ENCODE peak calls at places on chromosomes 6 and 20, in six cellular contexts. One of them, this sample, is unnamed.

GRCh38 chr20:12305555-12305954 is 387.9 kb downstream of the BTBD3 start:
- DNase-seq in activated CD4-positive, alpha-beta T cell treated with anti-CD3 and anti-CD28 coated beads for 36 hours: no peak
- DNase-seq in choroid plexus epithelial cell: no peak
- DNase-seq in amniotic stem cell: no peak
- DNase-seq in substantia nigra: no peak
- DNase-seq in lung microvascular endothelial cell: no peak
- DNase-seq in this sample: no peak

GRCh38 chr6:15508363-15509330 is 154.2 kb downstream of the DTNBP1 start:
- DNase-seq in activated CD4-positive, alpha-beta T cell treated with anti-CD3 and anti-CD28 coated beads for 36 hours: no peak
- DNase-seq in substantia nigra: no peak
- DNase-seq in amniotic stem cell: no peak
- DNase-seq in lung microvascular endothelial cell: no peak
- DNase-seq in choroid plexus epithelial cell: no peak
- DNase-seq in this sample: no peak

GRCh38 chr6:53496797-53497196 is 48.1 kb downstream of the GCLC start:
- DNase-seq in substantia nigra: no peak
- DNase-seq in choroid plexus epithelial cell: peak; percentile 96
- DNase-seq in amniotic stem cell: no peak
- DNase-seq in lung microvascular endothelial cell: no peak
- DNase-seq in activated CD4-positive, alpha-beta T cell treated with anti-CD3 and anti-CD28 coated beads for 36 hours: no peak
- DNase-seq in this sample: peak; percentile 78

GRCh38 chr20:40948352-40949267 is 80.0 kb upstream of the TOP1 start:
- DNase-seq in substantia nigra: no peak
- DNase-seq in activated CD4-positive, alpha-beta T cell treated with anti-CD3 and anti-CD28 coated beads for 36 hours: no peak
- DNase-seq in amniotic stem cell: no peak
- DNase-seq in lung microvascular endothelial cell: no peak
- DNase-seq in choroid plexus epithelial cell: no peak
- DNase-seq in this sample: no peak

GRCh38 chr20:63908008-63908682 is 13.2 kb downstream of the DNAJC5 start:
- DNase-seq in substantia nigra: no peak
- DNase-seq in amniotic stem cell: no peak
- DNase-seq in lung microvascular endothelial cell: peak; percentile 22
- DNase-seq in activated CD4-positive, alpha-beta T cell treated with anti-CD3 and anti-CD28 coated beads for 36 hours: no peak
- DNase-seq in choroid plexus epithelial cell: no peak
- DNase-seq in this sample: no peak

GRCh38 chr20:53829086-53829703 is 235.6 kb upstream of the ZNF217 start:
- DNase-seq in amniotic stem cell: peak; percentile 94
- DNase-seq in choroid plexus epithelial cell: peak; percentile 97
- DNase-seq in substantia nigra: no peak
- DNase-seq in activated CD4-positive, alpha-beta T cell treated with anti-CD3 and anti-CD28 coated beads for 36 hours: peak; percentile 17
- DNase-seq in lung microvascular endothelial cell: no peak
- DNase-seq in this sample: peak; percentile 87

GRCh38 chr6:43120938-43121913 is 45.1 kb downstream of the PTK7 start:
- DNase-seq in activated CD4-positive, alpha-beta T cell treated with anti-CD3 and anti-CD28 coated beads for 36 hours: no peak
- DNase-seq in lung microvascular endothelial cell: no peak
- DNase-seq in amniotic stem cell: peak; percentile 93
- DNase-seq in substantia nigra: no peak
- DNase-seq in choroid plexus epithelial cell: peak; percentile 97
- DNase-seq in this sample: peak; percentile 94

GRCh38 chr6:13733178-13733851 is 21.7 kb upstream of the RANBP9 start:
- DNase-seq in activated CD4-positive, alpha-beta T cell treated with anti-CD3 and anti-CD28 coated beads for 36 hours: no peak
- DNase-seq in substantia nigra: no peak
- DNase-seq in lung microvascular endothelial cell: peak; percentile 35
- DNase-seq in choroid plexus epithelial cell: peak; percentile 97
- DNase-seq in amniotic stem cell: no peak
- DNase-seq in this sample: peak; percentile 93

GRCh38 chr6:34543421-34543820 is 12.7 kb downstream of the SPDEF start:
- DNase-seq in choroid plexus epithelial cell: peak; percentile 55
- DNase-seq in amniotic stem cell: no peak
- DNase-seq in substantia nigra: no peak
- DNase-seq in activated CD4-positive, alpha-beta T cell treated with anti-CD3 and anti-CD28 coated beads for 36 hours: no peak
- DNase-seq in lung microvascular endothelial cell: peak; percentile 42
- DNase-seq in this sample: peak; percentile 4

GRCh38 chr6:11585426-11586016 is 48.0 kb downstream of the TMEM170B start:
- DNase-seq in lung microvascular endothelial cell: peak; percentile 84
- DNase-seq in activated CD4-positive, alpha-beta T cell treated with anti-CD3 and anti-CD28 coated beads for 36 hours: no peak
- DNase-seq in choroid plexus epithelial cell: peak; percentile 82
- DNase-seq in amniotic stem cell: peak; percentile 37
- DNase-seq in substantia nigra: no peak
- DNase-seq in this sample: peak; percentile 55

GRCh38 chr20:32427996-32428395 is 69.9 kb downstream of the ASXL1 start:
- DNase-seq in lung microvascular endothelial cell: no peak
- DNase-seq in amniotic stem cell: no peak
- DNase-seq in substantia nigra: no peak
- DNase-seq in choroid plexus epithelial cell: no peak
- DNase-seq in activated CD4-positive, alpha-beta T cell treated with anti-CD3 and anti-CD28 coated beads for 36 hours: no peak
- DNase-seq in this sample: no peak

GRCh38 chr6:29926081-29926794 is 16.1 kb upstream of the HLA-A start:
- DNase-seq in choroid plexus epithelial cell: peak; percentile 51
- DNase-seq in amniotic stem cell: no peak
- DNase-seq in activated CD4-positive, alpha-beta T cell treated with anti-CD3 and anti-CD28 coated beads for 36 hours: peak; percentile 56
- DNase-seq in lung microvascular endothelial cell: peak; percentile 27
- DNase-seq in substantia nigra: no peak
- DNase-seq in this sample: no peak

GRCh38 chr6:132198896-132199295 is 202.4 kb downstream of the MOXD1 start:
- DNase-seq in choroid plexus epithelial cell: peak; percentile 76
- DNase-seq in activated CD4-positive, alpha-beta T cell treated with anti-CD3 and anti-CD28 coated beads for 36 hours: no peak
- DNase-seq in amniotic stem cell: no peak
- DNase-seq in substantia nigra: no peak
- DNase-seq in lung microvascular endothelial cell: no peak
- DNase-seq in this sample: peak; percentile 47

GRCh38 chr6:100257661-100258395 is 206.9 kb downstream of the SIM1 start:
- DNase-seq in amniotic stem cell: peak; percentile 23
- DNase-seq in lung microvascular endothelial cell: peak; percentile 80
- DNase-seq in substantia nigra: no peak
- DNase-seq in activated CD4-positive, alpha-beta T cell treated with anti-CD3 and anti-CD28 coated beads for 36 hours: no peak
- DNase-seq in choroid plexus epithelial cell: peak; percentile 91
- DNase-seq in this sample: peak; percentile 15

GRCh38 chr6:27757307-27757706 is 154.9 kb downstream of the OR2B2 start:
- DNase-seq in substantia nigra: no peak
- DNase-seq in choroid plexus epithelial cell: no peak
- DNase-seq in lung microvascular endothelial cell: no peak
- DNase-seq in amniotic stem cell: no peak
- DNase-seq in activated CD4-positive, alpha-beta T cell treated with anti-CD3 and anti-CD28 coated beads for 36 hours: peak; percentile 75
- DNase-seq in this sample: no peak

GRCh38 chr6:11278207-11278559 is 45.7 kb upstream of the NEDD9 start:
- DNase-seq in substantia nigra: no peak
- DNase-seq in activated CD4-positive, alpha-beta T cell treated with anti-CD3 and anti-CD28 coated beads for 36 hours: peak; percentile 55
- DNase-seq in choroid plexus epithelial cell: no peak
- DNase-seq in lung microvascular endothelial cell: no peak
- DNase-seq in amniotic stem cell: no peak
- DNase-seq in this sample: no peak

GRCh38 chr20:14259691-14260090 is 77.7 kb downstream of the FLRT3 start:
- DNase-seq in lung microvascular endothelial cell: no peak
- DNase-seq in substantia nigra: no peak
- DNase-seq in activated CD4-positive, alpha-beta T cell treated with anti-CD3 and anti-CD28 coated beads for 36 hours: no peak
- DNase-seq in amniotic stem cell: no peak
- DNase-seq in choroid plexus epithelial cell: no peak
- DNase-seq in this sample: no peak

GRCh38 chr20:48187891-48188290 is 402.6 kb upstream of the SULF2 start:
- DNase-seq in choroid plexus epithelial cell: peak; percentile 59
- DNase-seq in amniotic stem cell: no peak
- DNase-seq in lung microvascular endothelial cell: no peak
- DNase-seq in activated CD4-positive, alpha-beta T cell treated with anti-CD3 and anti-CD28 coated beads for 36 hours: no peak
- DNase-seq in substantia nigra: no peak
- DNase-seq in this sample: no peak

GRCh38 chr20:3239026-3239866 is at the start of gene SLC4A11:
- DNase-seq in substantia nigra: no peak
- DNase-seq in activated CD4-positive, alpha-beta T cell treated with anti-CD3 and anti-CD28 coated beads for 36 hours: peak; percentile 63
- DNase-seq in lung microvascular endothelial cell: peak; percentile 68
- DNase-seq in amniotic stem cell: no peak
- DNase-seq in choroid plexus epithelial cell: peak; percentile 56
- DNase-seq in this sample: no peak

GRCh38 chr6:7328159-7328713 is 15.2 kb upstream of the SSR1 start:
- DNase-seq in amniotic stem cell: no peak
- DNase-seq in choroid plexus epithelial cell: no peak
- DNase-seq in lung microvascular endothelial cell: no peak
- DNase-seq in activated CD4-positive, alpha-beta T cell treated with anti-CD3 and anti-CD28 coated beads for 36 hours: no peak
- DNase-seq in substantia nigra: no peak
- DNase-seq in this sample: no peak

GRCh38 chr6:108742041-108742440 is 106.2 kb upstream of the ARMC2 start:
- DNase-seq in lung microvascular endothelial cell: no peak
- DNase-seq in amniotic stem cell: no peak
- DNase-seq in substantia nigra: no peak
- DNase-seq in activated CD4-positive, alpha-beta T cell treated with anti-CD3 and anti-CD28 coated beads for 36 hours: no peak
- DNase-seq in choroid plexus epithelial cell: no peak
- DNase-seq in this sample: no peak

GRCh38 chr20:40268321-40269075 is 420.5 kb downstream of the MAFB start:
- DNase-seq in lung microvascular endothelial cell: no peak
- DNase-seq in substantia nigra: no peak
- DNase-seq in amniotic stem cell: no peak
- DNase-seq in activated CD4-positive, alpha-beta T cell treated with anti-CD3 and anti-CD28 coated beads for 36 hours: no peak
- DNase-seq in choroid plexus epithelial cell: no peak
- DNase-seq in this sample: no peak

GRCh38 chr6:129555206-129555832 is 154.7 kb downstream of the ARHGAP18 start:
- DNase-seq in lung microvascular endothelial cell: no peak
- DNase-seq in choroid plexus epithelial cell: peak; percentile 77
- DNase-seq in substantia nigra: no peak
- DNase-seq in activated CD4-positive, alpha-beta T cell treated with anti-CD3 and anti-CD28 coated beads for 36 hours: no peak
- DNase-seq in amniotic stem cell: no peak
- DNase-seq in this sample: peak; percentile 38

GRCh38 chr6:53906842-53907241 is 112.0 kb downstream of the LRRC1 start:
- DNase-seq in amniotic stem cell: no peak
- DNase-seq in activated CD4-positive, alpha-beta T cell treated with anti-CD3 and anti-CD28 coated beads for 36 hours: no peak
- DNase-seq in choroid plexus epithelial cell: peak; percentile 68
- DNase-seq in lung microvascular endothelial cell: peak; percentile 32
- DNase-seq in substantia nigra: no peak
- DNase-seq in this sample: no peak

GRCh38 chr6:145498425-145498824 is 236.9 kb downstream of the EPM2A start:
- DNase-seq in lung microvascular endothelial cell: no peak
- DNase-seq in substantia nigra: no peak
- DNase-seq in choroid plexus epithelial cell: no peak
- DNase-seq in activated CD4-positive, alpha-beta T cell treated with anti-CD3 and anti-CD28 coated beads for 36 hours: no peak
- DNase-seq in amniotic stem cell: no peak
- DNase-seq in this sample: no peak

GRCh38 chr6:45625191-45625664 is 247.5 kb upstream of the SUPT3H start:
- DNase-seq in substantia nigra: no peak
- DNase-seq in lung microvascular endothelial cell: no peak
- DNase-seq in activated CD4-positive, alpha-beta T cell treated with anti-CD3 and anti-CD28 coated beads for 36 hours: peak; percentile 50
- DNase-seq in choroid plexus epithelial cell: peak; percentile 63
- DNase-seq in amniotic stem cell: peak; percentile 15
- DNase-seq in this sample: peak; percentile 36

GRCh38 chr6:110048221-110048875 is 70.2 kb downstream of the GPR6 start:
- DNase-seq in choroid plexus epithelial cell: peak; percentile 13
- DNase-seq in lung microvascular endothelial cell: no peak
- DNase-seq in substantia nigra: no peak
- DNase-seq in amniotic stem cell: no peak
- DNase-seq in activated CD4-positive, alpha-beta T cell treated with anti-CD3 and anti-CD28 coated beads for 36 hours: no peak
- DNase-seq in this sample: no peak

GRCh38 chr6:137765044-137765443 is 102.0 kb upstream of the TNFAIP3 start:
- DNase-seq in substantia nigra: no peak
- DNase-seq in activated CD4-positive, alpha-beta T cell treated with anti-CD3 and anti-CD28 coated beads for 36 hours: no peak
- DNase-seq in choroid plexus epithelial cell: no peak
- DNase-seq in amniotic stem cell: no peak
- DNase-seq in lung microvascular endothelial cell: no peak
- DNase-seq in this sample: no peak

GRCh38 chr6:34810936-34811632 is 19.2 kb downstream of the BLTP3A start:
- DNase-seq in choroid plexus epithelial cell: peak; percentile 15
- DNase-seq in substantia nigra: no peak
- DNase-seq in lung microvascular endothelial cell: peak; percentile 29
- DNase-seq in amniotic stem cell: no peak
- DNase-seq in activated CD4-positive, alpha-beta T cell treated with anti-CD3 and anti-CD28 coated beads for 36 hours: peak; percentile 60
- DNase-seq in this sample: no peak

GRCh38 chr6:82068721-82069120 is 178.8 kb downstream of the IBTK start:
- DNase-seq in substantia nigra: no peak
- DNase-seq in activated CD4-positive, alpha-beta T cell treated with anti-CD3 and anti-CD28 coated beads for 36 hours: no peak
- DNase-seq in lung microvascular endothelial cell: no peak
- DNase-seq in choroid plexus epithelial cell: no peak
- DNase-seq in amniotic stem cell: no peak
- DNase-seq in this sample: no peak

GRCh38 chr20:58711266-58712051 is 18.9 kb downstream of the NPEPL1 start:
- DNase-seq in lung microvascular endothelial cell: no peak
- DNase-seq in amniotic stem cell: no peak
- DNase-seq in substantia nigra: no peak
- DNase-seq in choroid plexus epithelial cell: no peak
- DNase-seq in activated CD4-positive, alpha-beta T cell treated with anti-CD3 and anti-CD28 coated beads for 36 hours: no peak
- DNase-seq in this sample: no peak

GRCh38 chr6:90003069-90003800 is 109.0 kb downstream of the GJA10 start:
- DNase-seq in choroid plexus epithelial cell: no peak
- DNase-seq in substantia nigra: no peak
- DNase-seq in lung microvascular endothelial cell: no peak
- DNase-seq in amniotic stem cell: no peak
- DNase-seq in activated CD4-positive, alpha-beta T cell treated with anti-CD3 and anti-CD28 coated beads for 36 hours: no peak
- DNase-seq in this sample: no peak

GRCh38 chr6:139474145-139475108 is 100.0 kb upstream of the CITED2 start:
- DNase-seq in lung microvascular endothelial cell: peak; percentile 60
- DNase-seq in amniotic stem cell: no peak
- DNase-seq in substantia nigra: no peak
- DNase-seq in choroid plexus epithelial cell: peak; percentile 69
- DNase-seq in activated CD4-positive, alpha-beta T cell treated with anti-CD3 and anti-CD28 coated beads for 36 hours: no peak
- DNase-seq in this sample: peak; percentile 23